ENCODE peak calls at places on chromosomes 3 and 15, in four cellular contexts. Y is H9, G is left lung, L is breast epithelium. C is an unnamed sample. For H3K27me3, the result is how much of the 10 kb centered on the place peaks cover.

GRCh38 chr3:70264122-70264780 is 48.2 kb downstream of the MDFIC2 start:
- DNase-seq in Y (no peak), G (no peak), L (no peak), C (no peak)

GRCh38 chr3:30112904-30113484 is 493.4 kb upstream of the TGFBR2 start:
- DNase-seq in Y (no peak), G (no peak), L (no peak), C (no peak)

GRCh38 chr3:115836944-115837343 is 213.6 kb downstream of the GAP43 start:
- DNase-seq in Y (no peak), G (no peak), L (no peak), C (no peak)

GRCh38 chr3:44136421-44136820 is 105.3 kb upstream of the TOPAZ1 start:
- DNase-seq in Y (no peak), G (no peak), L (no peak), C (no peak)

GRCh38 chr3:143617050-143617449 is 231.2 kb downstream of the SLC9A9 start:
- DNase-seq in Y (no peak), G (no peak), L (no peak), C (no peak)

GRCh38 chr3:33926998-33927605 is 128.7 kb downstream of the PDCD6IP start:
- DNase-seq in Y (no peak), G (no peak), L (no peak), C (no peak)

GRCh38 chr3:55283441-55283925 is 203.6 kb downstream of the WNT5A start:
- DNase-seq in Y (no peak), G (no peak), L (no peak), C (no peak)

GRCh38 chr3:14424711-14425573 is 22.5 kb downstream of the SLC6A6 start:
- DNase-seq in Y (no peak), G (peak), L (no peak), C (no peak)

GRCh38 chr3:5275529-5275928 is 88.0 kb downstream of the EDEM1 start:
- DNase-seq in Y (no peak), G (no peak), L (no peak), C (no peak)

GRCh38 chr3:44926921-44927320 is 49.1 kb downstream of the ZDHHC3 start:
- DNase-seq in Y (no peak), G (no peak), L (no peak), C (no peak)

GRCh38 chr3:79040701-79041100 is 727.1 kb downstream of the ROBO1 start:
- DNase-seq in Y (no peak), G (no peak), L (no peak), C (no peak)

GRCh38 chr15:50864876-50865275 is 43.6 kb upstream of the AP4E1 start:
- DNase-seq in Y (no peak), G (no peak), L (no peak), C (no peak)

GRCh38 chr15:77028451-77029165 is 33.7 kb downstream of the PSTPIP1 start:
- DNase-seq in Y (no peak), G (peak), L (no peak), C (peak)

GRCh38 chr15:28955160-28955502 is 69.4 kb downstream of the APBA2 start:
- DNase-seq in Y (peak), G (no peak), L (no peak), C (no peak)

GRCh38 chr15:40289140-40289775 is 6.4 kb upstream of the ANKRD63 start:
- DNase-seq in Y (no peak), G (no peak), L (no peak), C (peak)

GRCh38 chr15:44340410-44340809 is 51.9 kb downstream of the GOLM2 start:
- DNase-seq in Y (no peak), G (peak), L (no peak), C (no peak)

GRCh38 chr3:71581451-71581980 is 2.0 kb downstream of the FOXP1 start:
- DNase-seq in Y (peak), G (peak), L (no peak), C (peak)

GRCh38 chr3:101845405-101845804 is 3.9 kb upstream of the NFKBIZ start:
- DNase-seq in Y (no peak), G (no peak), L (no peak), C (no peak)

GRCh38 chr3:108103971-108104797 is 13.4 kb upstream of the CD47 start:
- DNase-seq in Y (no peak), G (no peak), L (no peak), C (no peak)

GRCh38 chr3:108698461-108698860 is 58.7 kb downstream of the RETNLB start:
- DNase-seq in Y (no peak), G (no peak), L (no peak), C (no peak)

GRCh38 chr15:20346082-20346805 is 195.4 kb downstream of the GOLGA6L6 start:
- DNase-seq in Y (peak), G (no peak), L (peak), C (no peak)

DNA sequence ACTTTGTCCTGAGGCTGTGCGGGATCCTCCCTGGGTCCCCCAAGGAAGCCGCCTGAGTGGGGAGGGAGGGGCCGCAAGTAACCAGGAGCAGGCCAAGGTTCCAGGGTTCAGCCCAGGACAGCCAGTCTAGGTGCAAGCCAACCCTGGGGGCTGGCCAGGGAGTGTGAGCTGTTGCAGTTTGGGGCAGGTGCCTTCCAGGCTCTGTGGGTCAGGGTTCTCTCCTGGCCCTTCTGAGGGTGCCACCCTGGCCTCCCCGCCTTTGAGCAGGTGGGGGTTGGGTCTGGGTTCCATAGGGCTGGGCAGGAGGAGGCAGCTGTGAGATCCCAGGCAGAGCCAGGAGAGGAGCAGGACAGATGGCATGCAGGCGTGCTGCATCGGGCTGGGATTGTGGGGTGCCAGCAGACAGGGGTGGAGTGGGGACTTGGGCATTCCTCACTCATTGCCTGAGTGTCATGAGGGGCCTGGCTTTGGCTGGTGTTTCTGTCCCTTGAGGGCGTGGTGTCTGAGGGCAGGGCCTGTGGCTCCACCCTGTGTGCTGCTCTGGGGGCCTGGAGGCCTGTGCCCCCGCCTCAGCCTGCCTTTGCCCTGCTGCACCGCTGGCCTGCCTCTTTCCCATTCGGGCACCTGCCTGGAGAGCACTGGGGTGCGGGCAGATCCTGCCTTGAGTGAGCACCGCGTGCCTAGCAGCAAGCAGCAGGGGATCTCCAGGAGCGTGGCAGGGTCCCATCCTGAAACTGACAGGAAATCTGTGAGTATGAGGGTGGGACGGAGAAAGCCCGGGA is 18.4 kb downstream of the KLF13 start:
- DNase-seq in Y (no peak), G (peak), L (no peak), C (no peak)
- H3K27me3 ChIP-seq in Y (under half), G (under half), L (under half), C (under half)

DNA sequence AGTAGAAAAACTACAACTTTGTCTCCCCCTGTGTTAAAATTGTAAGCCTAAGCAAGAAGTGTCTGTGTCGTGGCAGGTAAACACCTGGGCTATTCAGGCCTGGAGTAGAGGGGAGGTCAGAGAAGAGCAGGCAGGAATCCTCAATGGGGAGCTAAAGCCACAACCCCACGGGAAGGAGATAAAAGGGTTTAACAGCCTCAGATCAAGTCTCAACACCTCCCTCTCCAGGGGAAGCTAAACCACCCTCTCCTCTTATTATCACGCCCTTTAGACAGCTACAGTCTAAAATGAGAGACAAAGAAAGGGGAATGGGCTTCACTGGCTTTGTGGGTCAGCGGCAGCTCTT is 11.6 kb downstream of the ETV5 start:
- DNase-seq in Y (no peak), G (no peak), L (no peak), C (no peak)
- H3K27me3 ChIP-seq in Y (under half), G (under half), L (under half), C (under half)

DNA sequence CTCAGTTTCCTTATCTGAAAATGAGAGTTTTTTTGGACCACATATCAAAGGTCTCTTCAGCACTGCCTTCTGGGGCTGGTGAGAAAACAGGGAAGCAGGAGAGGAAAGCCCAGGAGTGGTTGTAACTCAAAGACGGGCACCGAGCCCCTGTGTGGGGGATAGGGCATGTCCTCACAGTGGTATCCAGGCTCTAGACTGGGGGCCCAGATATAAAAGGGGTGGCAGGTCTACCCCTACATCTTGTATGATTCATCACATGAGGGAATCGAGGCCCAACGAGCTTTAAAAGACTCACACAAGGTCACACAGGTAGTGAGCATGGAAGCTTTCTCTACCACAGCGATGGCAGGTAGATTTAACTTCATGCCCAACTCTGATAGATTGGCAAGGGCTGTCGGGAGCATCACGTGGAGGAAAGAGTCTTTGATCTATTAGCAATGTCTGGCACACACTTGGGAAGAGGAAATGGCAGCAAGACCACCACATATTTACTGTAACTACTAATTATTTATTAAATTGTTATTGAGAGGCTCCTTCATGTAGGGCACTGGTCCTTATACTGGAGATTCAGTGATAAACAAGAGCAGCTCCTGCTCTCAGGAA is 4.1 kb upstream of the EPHB3 start:
- DNase-seq in Y (no peak), G (no peak), L (no peak), C (no peak)
- H3K27me3 ChIP-seq in Y (under half), G (under half), L (under half), C (under half)

GRCh38 chr15:85741662-85742061 is 53.1 kb downstream of the KLHL25 start:
- DNase-seq in Y (no peak), G (no peak), L (no peak), C (no peak)
- H3K27me3 ChIP-seq in Y (under half), G (under half), L (under half), C (under half)

GRCh38 chr3:105579439-105579838 is 212.7 kb downstream of the ALCAM start:
- DNase-seq in Y (no peak), G (no peak), L (no peak), C (no peak)

GRCh38 chr3:105582015-105582414 is 215.3 kb downstream of the ALCAM start:
- DNase-seq in Y (no peak), G (no peak), L (no peak), C (no peak)

GRCh38 chr3:105584351-105584790 is 217.7 kb downstream of the ALCAM start:
- DNase-seq in Y (peak), G (no peak), L (no peak), C (no peak)

DNA sequence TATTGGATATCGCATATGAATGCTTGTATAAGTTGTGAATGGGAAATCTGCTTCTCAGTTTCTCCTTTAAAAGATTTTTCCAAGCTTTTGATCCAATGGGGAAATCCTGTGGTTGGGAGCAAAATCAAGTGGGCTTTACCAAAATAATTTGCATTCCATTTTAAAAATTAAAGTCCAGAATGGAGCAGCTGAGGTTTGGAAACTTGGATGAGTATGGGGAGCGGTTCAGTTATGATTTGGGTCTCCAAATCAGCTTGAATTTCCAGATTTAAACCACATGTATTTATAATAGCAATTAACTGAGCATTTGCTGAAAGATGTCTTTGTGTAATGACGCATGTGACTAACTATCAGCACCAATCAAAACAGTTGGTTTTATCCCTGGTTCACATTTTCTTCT is 213.8 kb downstream of the ALCAM start:
- DNase-seq in Y (no peak), G (no peak), L (no peak), C (no peak)
- H3K27me3 ChIP-seq in Y (under half), G (under half), L (under half), C (under half)

GRCh38 chr15:72846027-72846426 is 62.5 kb upstream of the ADPGK start:
- DNase-seq in Y (no peak), G (no peak), L (no peak), C (no peak)

GRCh38 chr15:72847033-72847432 is 63.5 kb upstream of the ADPGK start:
- DNase-seq in Y (no peak), G (no peak), L (no peak), C (no peak)

GRCh38 chr15:72838311-72838731 is 54.8 kb upstream of the ADPGK start:
- DNase-seq in Y (no peak), G (no peak), L (peak), C (no peak)

GRCh38 chr15:72847806-72848205 is 64.2 kb upstream of the ADPGK start:
- DNase-seq in Y (no peak), G (no peak), L (no peak), C (no peak)

GRCh38 chr15:72844067-72844466 is 60.5 kb upstream of the ADPGK start:
- DNase-seq in Y (no peak), G (no peak), L (no peak), C (no peak)
- H3K27me3 ChIP-seq in Y (under half), G (under half), L (under half), C (under half)

GRCh38 chr3:27721717-27722564 is at the start of gene EOMES:
- DNase-seq in Y (peak), G (peak), L (no peak), C (peak)

GRCh38 chr3:27719306-27720003 is 2.7 kb downstream of the EOMES start:
- DNase-seq in Y (no peak), G (no peak), L (no peak), C (no peak)

GRCh38 chr3:27718459-27718858 is 3.7 kb downstream of the EOMES start:
- DNase-seq in Y (no peak), G (no peak), L (no peak), C (no peak)

GRCh38 chr3:27720899-27721716 is 1.0 kb downstream of the EOMES start:
- DNase-seq in Y (peak), G (no peak), L (no peak), C (no peak)

GRCh38 chr3:27720029-27720518 is 2.0 kb downstream of the EOMES start:
- DNase-seq in Y (peak), G (no peak), L (no peak), C (no peak)
- H3K27me3 ChIP-seq in Y (half or more), G (half or more), L (under half), C (under half)